ENCODE peak calls at places on chromosomes 7 and 10, in eight cellular contexts. E, G, Y, K, S, M, B and A are unnamed samples.

GRCh38 chr10:47454294-47455058 is 29.4 kb downstream of the ANXA8 start:
- DNase-seq in E (no peak), G (no peak), Y (no peak), K (no peak), S (no peak), M (no peak), B (no peak), A (no peak)

GRCh38 chr7:139842414-139843210 is 13.5 kb downstream of the TBXAS1 start:
- DNase-seq in E (no peak), G (no peak), Y (peak), K (no peak), S (no peak), M (no peak), B (peak), A (no peak)

GRCh38 chr7:98394377-98394836 is 6.5 kb downstream of the BAIAP2L1 start:
- DNase-seq in E (no peak), G (no peak), Y (no peak), K (no peak), S (no peak), M (no peak), B (peak), A (no peak)

GRCh38 chr10:32893431-32893830 is 64.6 kb downstream of the ITGB1 start:
- DNase-seq in E (no peak), G (no peak), Y (no peak), K (no peak), S (no peak), M (no peak), B (peak), A (peak)

GRCh38 chr10:79084012-79084971 is 15.5 kb downstream of the ZMIZ1 start:
- DNase-seq in E (no peak), G (peak), Y (no peak), K (peak), S (peak), M (peak), B (peak), A (peak)

GRCh38 chr7:67738-68395 is 124.5 kb upstream of the FAM20C start:
- DNase-seq in E (no peak), G (no peak), Y (no peak), K (no peak), S (no peak), M (no peak), B (no peak), A (no peak)

GRCh38 chr10:61047788-61048560 is 104.0 kb upstream of the RHOBTB1 start:
- DNase-seq in E (no peak), G (no peak), Y (no peak), K (no peak), S (no peak), M (no peak), B (no peak), A (no peak)

GRCh38 chr7:102323914-102324195 is 32.4 kb downstream of the SPDYE6 start:
- DNase-seq in E (no peak), G (no peak), Y (no peak), K (no peak), S (no peak), M (no peak), B (no peak), A (no peak)

GRCh38 chr10:10462116-10462515 is 555.6 kb upstream of the CELF2 start:
- DNase-seq in E (no peak), G (no peak), Y (no peak), K (no peak), S (no peak), M (no peak), B (no peak), A (no peak)

GRCh38 chr7:17234398-17235021 is 63.9 kb upstream of the AHR start:
- DNase-seq in E (no peak), G (peak), Y (peak), K (no peak), S (peak), M (no peak), B (peak), A (no peak)

GRCh38 chr10:34804306-34804705 is 10.8 kb downstream of the PARD3 start:
- DNase-seq in E (no peak), G (no peak), Y (no peak), K (no peak), S (no peak), M (no peak), B (peak), A (no peak)

GRCh38 chr7:94510582-94511456 is 1.2 kb downstream of the CASD1 start:
- DNase-seq in E (peak), G (peak), Y (peak), K (peak), S (peak), M (peak), B (peak), A (peak)

GRCh38 chr10:95742962-95743535 is 12.9 kb upstream of the ENTPD1 start:
- DNase-seq in E (no peak), G (no peak), Y (no peak), K (no peak), S (no peak), M (no peak), B (no peak), A (no peak)

GRCh38 chr7:82131224-82131623 is 312.4 kb downstream of the CACNA2D1 start:
- DNase-seq in E (no peak), G (no peak), Y (no peak), K (no peak), S (no peak), M (no peak), B (peak), A (no peak)

GRCh38 chr10:11330383-11331020 is 280.9 kb downstream of the USP6NL start:
- DNase-seq in E (no peak), G (peak), Y (no peak), K (no peak), S (no peak), M (no peak), B (peak), A (no peak)

GRCh38 chr10:89078729-89079672 is 88.4 kb downstream of the FAS start:
- DNase-seq in E (no peak), G (no peak), Y (no peak), K (no peak), S (no peak), M (no peak), B (peak), A (no peak)

GRCh38 chr7:29337628-29338116 is 143.1 kb downstream of the CHN2 start:
- DNase-seq in E (no peak), G (no peak), Y (no peak), K (no peak), S (no peak), M (no peak), B (no peak), A (no peak)

GRCh38 chr7:150898475-150899011 is 46.2 kb downstream of the AOC1 start:
- DNase-seq in E (peak), G (peak), Y (peak), K (peak), S (peak), M (peak), B (peak), A (peak)

GRCh38 chr10:72379776-72380175 is 25.1 kb upstream of the DNAJB12 start:
- DNase-seq in E (no peak), G (no peak), Y (no peak), K (no peak), S (no peak), M (no peak), B (peak), A (no peak)

GRCh38 chr10:109912335-109913282 is 10.7 kb downstream of the XPNPEP1 start:
- DNase-seq in E (no peak), G (no peak), Y (peak), K (no peak), S (peak), M (no peak), B (peak), A (no peak)

GRCh38 chr10:61635946-61636345 is 26.8 kb upstream of the CABCOCO1 start:
- DNase-seq in E (no peak), G (peak), Y (no peak), K (no peak), S (peak), M (no peak), B (peak), A (no peak)

GRCh38 chr7:158479021-158479679 is 108.5 kb downstream of the PTPRN2 start:
- DNase-seq in E (no peak), G (no peak), Y (peak), K (no peak), S (no peak), M (no peak), B (no peak), A (no peak)

GRCh38 chr7:43906327-43907010 is at the start of gene URGCP:
- DNase-seq in E (peak), G (no peak), Y (peak), K (peak), S (peak), M (peak), B (no peak), A (peak)

GRCh38 chr10:34213193-34213804 is 601.8 kb downstream of the PARD3 start:
- DNase-seq in E (no peak), G (no peak), Y (no peak), K (no peak), S (peak), M (no peak), B (no peak), A (no peak)

GRCh38 chr10:14588084-14588937 is 186.4 kb downstream of the FAM107B start:
- DNase-seq in E (no peak), G (no peak), Y (peak), K (no peak), S (peak), M (no peak), B (peak), A (no peak)

GRCh38 chr10:132910186-132910880 is 32.0 kb downstream of the CFAP46 start:
- DNase-seq in E (no peak), G (no peak), Y (no peak), K (no peak), S (no peak), M (peak), B (no peak), A (no peak)

GRCh38 chr10:94010116-94010515 is 16.4 kb downstream of the PLCE1 start:
- DNase-seq in E (no peak), G (no peak), Y (no peak), K (no peak), S (no peak), M (no peak), B (no peak), A (no peak)

GRCh38 chr10:18607503-18607902 is 43.9 kb downstream of the NSUN6 start:
- DNase-seq in E (no peak), G (peak), Y (no peak), K (no peak), S (peak), M (no peak), B (peak), A (peak)

GRCh38 chr7:70647801-70648491 is 484.0 kb upstream of the GALNT17 start:
- DNase-seq in E (peak), G (no peak), Y (peak), K (no peak), S (no peak), M (no peak), B (peak), A (no peak)

GRCh38 chr7:73715648-73716317 is 3.7 kb downstream of the STX1A start:
- DNase-seq in E (no peak), G (no peak), Y (no peak), K (no peak), S (peak), M (peak), B (peak), A (no peak)

GRCh38 chr10:102775201-102775972 is 31.6 kb downstream of the WBP1L start:
- DNase-seq in E (no peak), G (no peak), Y (no peak), K (no peak), S (no peak), M (peak), B (peak), A (no peak)